ENCODE peak calls at places on chromosome 5, in four cellular contexts. L is HepG2, J is K562, Y is HCT116. I is an unnamed sample. For H3K4me1, the result is how much of the 10 kb centered on the place peaks cover.

GRCh38 chr5:145681686-145682085 is 153.5 kb downstream of the PRELID2 start:
- DNase-seq in L (peak), J (peak), Y (peak), I (peak)

GRCh38 chr5:113147088-113147487 is 170.5 kb downstream of the DCP2 start:
- DNase-seq in L (no peak), J (no peak), Y (no peak), I (no peak)

GRCh38 chr5:178418471-178419010 is 171.7 kb downstream of the COL23A1 start:
- DNase-seq in L (no peak), J (no peak), Y (no peak), I (no peak)

GRCh38 chr5:87231037-87231808 is 36.5 kb upstream of the RASA1 start:
- DNase-seq in L (no peak), J (no peak), Y (no peak), I (no peak)

GRCh38 chr5:123099514-123100151 is 10.6 kb downstream of the PRDM6 start:
- DNase-seq in L (no peak), J (no peak), Y (peak), I (no peak)

GRCh38 chr5:11497651-11498050 is 406.6 kb downstream of the CTNND2 start:
- DNase-seq in L (no peak), J (no peak), Y (no peak), I (no peak)

GRCh38 chr5:127930311-127930710 is 153.3 kb upstream of the SLC12A2 start:
- DNase-seq in L (peak), J (no peak), Y (peak), I (no peak)

GRCh38 chr5:174910245-174910737 is 185.9 kb downstream of the MSX2 start:
- DNase-seq in L (peak), J (peak), Y (peak), I (peak)

GRCh38 chr5:127564002-127564769 is 46.7 kb downstream of the PRRC1 start:
- DNase-seq in L (peak), J (peak), Y (peak), I (peak)

GRCh38 chr5:149633671-149634350 is 52.5 kb downstream of the ARHGEF37 start:
- DNase-seq in L (no peak), J (no peak), Y (no peak), I (no peak)
- H3K4me1 ChIP-seq in L (under half), J (under half), Y (under half), I (under half)

GRCh38 chr5:169796731-169797130 is 159.7 kb downstream of the DOCK2 start:
- DNase-seq in L (no peak), J (no peak), Y (no peak), I (no peak)
- TF ChIP-seq TCF7L2 in L (no peak), J (no peak), Y (no peak), I (no peak)

DNA sequence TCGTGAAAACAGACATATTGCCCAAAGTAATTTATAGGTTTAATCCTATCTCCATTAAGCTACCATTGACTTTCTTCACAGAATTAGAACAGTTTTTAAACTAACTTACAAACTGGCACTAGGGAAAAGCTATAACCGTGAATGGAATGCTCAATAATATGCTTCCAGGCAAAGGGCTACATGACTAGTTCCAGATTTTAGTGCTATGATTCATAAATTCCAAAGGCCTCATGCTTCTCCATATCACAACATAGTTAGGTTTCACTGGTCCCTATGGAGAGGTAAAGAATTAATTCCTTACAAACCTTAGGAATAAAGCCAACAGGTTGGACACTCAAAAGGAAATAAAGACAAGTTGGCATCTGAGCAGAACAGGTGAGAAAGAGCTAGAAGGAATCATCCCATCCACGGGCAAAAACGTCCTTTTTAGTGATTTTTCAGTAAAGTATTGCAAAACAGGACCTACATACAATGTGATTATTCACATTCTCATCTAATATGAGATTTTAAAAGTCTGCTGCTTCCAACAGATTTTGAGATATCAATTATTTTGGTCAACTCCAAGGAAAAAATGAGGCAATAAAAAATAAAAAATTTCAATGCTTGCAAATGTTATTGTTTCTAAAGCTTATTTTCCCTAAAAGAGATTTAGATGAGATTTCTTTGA is 97.0 kb upstream of the TARS1 start:
- DNase-seq in L (no peak), J (no peak), Y (peak), I (peak)
- H3K27ac ChIP-seq in L (no peak), J (no peak), Y (no peak), I (no peak)

DNA sequence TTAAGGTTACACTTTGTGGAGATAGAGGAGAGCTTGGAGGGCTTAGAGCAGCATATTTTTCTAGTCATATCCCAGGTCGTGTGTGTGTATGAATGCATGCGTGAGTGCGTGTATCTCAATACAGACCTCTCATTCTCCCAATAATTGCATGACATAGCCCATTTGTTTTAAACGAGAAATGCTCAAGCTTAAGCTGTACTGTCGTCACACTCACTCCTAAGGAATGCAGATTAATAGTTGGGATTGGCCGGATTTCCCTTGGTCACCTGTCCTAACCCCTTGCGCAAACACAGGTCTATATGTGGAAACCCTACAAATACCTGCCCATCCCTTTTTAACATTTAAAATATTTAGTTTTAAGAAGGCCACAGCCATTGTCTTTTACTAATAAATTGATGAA is 165.8 kb downstream of the SEMA5A start:
- DNase-seq in L (no peak), J (no peak), Y (no peak), I (no peak)
- H3K4me1 ChIP-seq in L (under half), J (under half), Y (under half), I (under half)

GRCh38 chr5:62640437-62640836 is 61.8 kb downstream of the LRRC70 start:
- DNase-seq in L (no peak), J (no peak), Y (no peak), I (no peak)
- TF ChIP-seq TCF7L2 in L (no peak), J (no peak), Y (no peak), I (no peak)

GRCh38 chr5:94853122-94853521 is 234.7 kb downstream of the SLF1 start:
- DNase-seq in L (no peak), J (no peak), Y (no peak), I (no peak)
- H3K27ac ChIP-seq in L (no peak), J (no peak), Y (no peak), I (no peak)

GRCh38 chr5:111126896-111127295 is 34.7 kb downstream of the WDR36 start:
- DNase-seq in L (no peak), J (no peak), Y (no peak), I (no peak)
- H3K4me1 ChIP-seq in L (under half), J (under half), Y (under half), I (under half)

DNA sequence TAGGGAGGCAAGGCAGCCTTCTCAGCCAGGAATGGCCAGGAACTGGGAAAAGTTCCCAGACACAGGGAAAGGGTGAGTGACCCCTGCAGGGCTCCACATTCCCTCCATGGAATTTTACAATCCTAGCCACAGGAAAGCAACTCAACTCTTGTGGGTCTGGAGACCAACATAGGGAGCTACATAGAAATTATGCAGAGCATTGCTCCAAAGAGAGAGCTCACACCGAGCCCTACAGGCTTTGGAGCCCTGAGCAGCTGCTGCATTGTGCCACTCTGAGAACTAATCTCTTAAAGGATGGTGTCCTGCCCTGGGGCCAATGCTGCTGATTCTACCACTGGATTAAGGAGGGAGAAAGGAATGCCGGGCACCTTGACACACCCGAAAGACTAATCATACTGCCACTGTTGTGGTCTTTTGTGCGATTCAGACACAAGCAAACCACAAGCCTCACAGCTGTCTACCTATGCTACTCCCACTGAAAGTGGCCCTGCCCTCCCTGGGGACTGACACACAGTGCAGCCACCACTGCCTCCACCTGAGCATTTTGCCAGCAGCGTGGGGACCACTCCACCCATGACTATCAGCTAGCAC is 1089.8 kb upstream of the NUDT12 start:
- DNase-seq in L (no peak), J (no peak), Y (no peak), I (no peak)
- TF ChIP-seq TCF7L2 in L (no peak), J (no peak), Y (no peak), I (no peak)

I was measured in Panc1.